ENCODE peak calls at places on chromosomes 7 and 10, in five cellular contexts. G is ACHN, L is putamen, V is small intestine, C is cerebellum. N is an unnamed sample.

GRCh38 chr7:142319970-142320369 is 62.1 kb upstream of the PRSS58 start:
- DNase-seq in G (peak), L (no peak), V (no peak), C (no peak), N (no peak)

GRCh38 chr10:124262249-124262865 is 156.4 kb downstream of the OAT start:
- DNase-seq in G (no peak), L (peak), V (no peak), C (no peak), N (no peak)

GRCh38 chr10:90032519-90032918 is 331.1 kb downstream of the KIF20B start:
- DNase-seq in G (no peak), L (no peak), V (no peak), C (no peak), N (no peak)

GRCh38 chr10:13163859-13164258 is 2.5 kb downstream of the MCM10 start:
- DNase-seq in G (no peak), L (no peak), V (no peak), C (no peak), N (no peak)

GRCh38 chr7:100835903-100836811 is 8.8 kb upstream of the EPHB4 start:
- DNase-seq in G (no peak), L (no peak), V (peak), C (no peak), N (peak)

GRCh38 chr7:44213872-44214595 is 13.3 kb downstream of the YKT6 start:
- DNase-seq in G (peak), L (no peak), V (peak), C (peak), N (no peak)

GRCh38 chr7:1569016-1569415 is 816 bp downstream of the PSMG3 start:
- DNase-seq in G (peak), L (no peak), V (peak), C (no peak), N (peak)

GRCh38 chr10:21517983-21518628 is 7.4 kb downstream of the SKIDA1 start:
- DNase-seq in G (peak), L (no peak), V (no peak), C (no peak), N (no peak)

GRCh38 chr10:80968903-80969302 is 431.2 kb downstream of the SH2D4B start:
- DNase-seq in G (no peak), L (no peak), V (no peak), C (no peak), N (no peak)

GRCh38 chr7:14510268-14510667 is 392.3 kb downstream of the DGKB start:
- DNase-seq in G (no peak), L (no peak), V (no peak), C (no peak), N (no peak)

GRCh38 chr7:36137258-36137657 is 15.8 kb upstream of the EEPD1 start:
- DNase-seq in G (no peak), L (no peak), V (peak), C (no peak), N (no peak)

GRCh38 chr7:75727881-75728592 is 10.7 kb downstream of the HIP1 start:
- DNase-seq in G (no peak), L (no peak), V (peak), C (peak), N (peak)

GRCh38 chr10:1274098-1274745 is 218.0 kb downstream of the WDR37 start:
- DNase-seq in G (no peak), L (no peak), V (no peak), C (no peak), N (no peak)

GRCh38 chr10:82683989-82684388 is 809.0 kb downstream of the NRG3 start:
- DNase-seq in G (no peak), L (no peak), V (no peak), C (no peak), N (no peak)

GRCh38 chr7:79979437-79979836 is 155.2 kb upstream of the GNAI1 start:
- DNase-seq in G (no peak), L (no peak), V (no peak), C (no peak), N (no peak)

GRCh38 chr10:3623746-3624145 is 161.3 kb downstream of the KLF6 start:
- DNase-seq in G (no peak), L (no peak), V (no peak), C (no peak), N (no peak)

GRCh38 chr7:26375604-26376207 is 84.0 kb downstream of the SNX10 start:
- DNase-seq in G (peak), L (no peak), V (no peak), C (no peak), N (no peak)

GRCh38 chr10:79923145-79923544 is 25.8 kb downstream of the SFTPD start:
- DNase-seq in G (no peak), L (no peak), V (no peak), C (no peak), N (no peak)

GRCh38 chr7:92763636-92764423 is 72.5 kb downstream of the CDK6 start:
- DNase-seq in G (peak), L (no peak), V (peak), C (no peak), N (peak)

GRCh38 chr10:104641150-104642000 is at the start of gene SORCS3:
- DNase-seq in G (peak), L (no peak), V (no peak), C (no peak), N (no peak)

GRCh38 chr7:30679664-30680063 is 2.6 kb downstream of the CRHR2 start:
- DNase-seq in G (peak), L (no peak), V (no peak), C (no peak), N (no peak)

GRCh38 chr10:94902570-94902969 is 35.9 kb upstream of the CYP2C9 start:
- DNase-seq in G (peak), L (no peak), V (peak), C (no peak), N (no peak)

GRCh38 chr7:84946549-84946948 is 240.3 kb downstream of the SEMA3D start:
- DNase-seq in G (no peak), L (no peak), V (no peak), C (no peak), N (no peak)

GRCh38 chr7:66418537-66418936 is 210.1 kb upstream of the KCTD7 start:
- DNase-seq in G (no peak), L (no peak), V (no peak), C (no peak), N (no peak)

GRCh38 chr10:91796332-91797076 is 1.7 kb upstream of the TNKS2 start:
- DNase-seq in G (peak), L (no peak), V (peak), C (peak), N (peak)

GRCh38 chr7:112411186-112411795 is 39.0 kb upstream of the IFRD1 start:
- DNase-seq in G (peak), L (peak), V (peak), C (no peak), N (no peak)

GRCh38 chr10:70715853-70716795 is 43.8 kb downstream of the ADAMTS14 start:
- DNase-seq in G (peak), L (no peak), V (peak), C (no peak), N (no peak)

GRCh38 chr10:52865213-52865612 is 92.6 kb upstream of the MBL2 start:
- DNase-seq in G (no peak), L (no peak), V (no peak), C (no peak), N (no peak)

N was measured in colonic mucosa.